ENCODE peak calls at places on chromosomes 2 and 18, in seven cellular contexts. B is AG10803, H is OCI-LY7, Y is fibroblast of mammary gland, M is transverse colon, U is GM23338, S is IMR-90. D is an unnamed sample.

GRCh38 chr2:136215449-136215848 is 97.5 kb upstream of the CXCR4 start:
- DNase-seq in U (no peak), M (no peak), S (no peak), H (no peak), Y (no peak), B (no peak), D (no peak)

GRCh38 chr18:48896875-48897511 is 53.8 kb downstream of the SMAD7 start:
- DNase-seq in Y (peak; percentile 67), S (peak; percentile 17), H (peak; percentile 13), U (peak; percentile 70), M (peak; percentile 53), B (peak; percentile 21), D (no peak)

GRCh38 chr2:26469092-26469710 is 8.7 kb downstream of the OTOF start:
- DNase-seq in Y (peak; percentile 78), S (peak; percentile 59), U (peak; percentile 90), M (peak; percentile 62), B (peak; percentile 11), H (peak; percentile 66), D (peak; percentile 69)

GRCh38 chr18:59123588-59124369 is 15.9 kb upstream of the SEC11C start:
- DNase-seq in U (no peak), B (peak; percentile 83), H (no peak), Y (peak; percentile 96), S (peak; percentile 94), M (no peak), D (peak; percentile 62)

GRCh38 chr18:62436636-62437519 is 85.9 kb upstream of the ZCCHC2 start:
- DNase-seq in M (peak; percentile 71), U (no peak), Y (peak; percentile 91), H (no peak), B (peak; percentile 83), S (peak; percentile 56), D (peak; percentile 89)

GRCh38 chr2:4745596-4745995 is 946.6 kb upstream of the SOX11 start:
- DNase-seq in H (no peak), M (no peak), S (no peak), B (no peak), U (peak; percentile 3), Y (no peak), D (no peak)

GRCh38 chr2:197515277-197515797 is 529 bp upstream of the MOB4 start:
- DNase-seq in M (no peak), U (no peak), H (peak; percentile 89), B (peak; percentile 18), S (peak; percentile 31), Y (peak; percentile 67), D (peak; percentile 46)

GRCh38 chr2:129977986-129978385 is 1.5 kb upstream of the RAB6C start:
- DNase-seq in Y (no peak), U (no peak), M (no peak), H (no peak), B (no peak), S (no peak), D (no peak)

GRCh38 chr18:62799977-62800376 is 84.6 kb downstream of the PHLPP1 start:
- DNase-seq in H (no peak), S (no peak), Y (no peak), M (no peak), B (no peak), U (no peak), D (no peak)

GRCh38 chr2:166628478-166629136 is 134.6 kb upstream of the SCN7A start:
- DNase-seq in B (no peak), M (no peak), S (no peak), U (peak; percentile 68), H (no peak), Y (no peak), D (no peak)

GRCh38 chr2:216257089-216257488 is 115.2 kb downstream of the MARCHF4 start:
- DNase-seq in Y (no peak), U (no peak), B (no peak), M (no peak), S (peak; percentile 13), H (no peak), D (no peak)

GRCh38 chr2:64330691-64331429 is 123.1 kb upstream of the LGALSL start:
- DNase-seq in Y (peak; percentile 91), M (peak; percentile 84), S (peak; percentile 88), U (peak; percentile 98), H (peak; percentile 92), B (peak; percentile 83), D (peak; percentile 95)

DNA sequence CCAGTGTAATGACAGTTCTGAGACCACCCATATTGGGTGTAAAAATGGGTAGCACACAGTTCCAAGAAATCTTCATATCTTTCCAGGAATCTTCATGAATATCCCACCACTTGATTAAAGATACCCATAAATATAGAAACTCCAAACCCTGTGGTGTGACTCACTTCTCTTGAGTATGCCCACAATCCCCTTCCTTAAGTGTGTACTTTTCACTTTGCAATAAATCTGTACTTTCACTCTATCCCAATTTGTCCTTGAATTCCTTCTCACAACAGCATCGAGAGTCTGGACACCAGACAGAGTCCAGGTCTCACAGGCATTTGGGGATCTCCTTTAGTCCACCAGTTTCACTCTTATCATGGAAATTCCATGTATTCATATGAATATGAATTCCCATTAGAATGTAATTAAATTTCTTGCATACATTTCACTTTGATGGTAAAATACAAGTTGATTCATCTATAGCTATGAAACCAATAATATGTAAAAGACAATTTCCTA is 287.0 kb upstream of the SESTD1 start:
- DNase-seq in M (no peak), Y (no peak), U (no peak), B (no peak), H (no peak), S (no peak), D (no peak)
- H3K4me3 ChIP-seq in M (no peak overlapping the region), Y (no peak overlapping the region), U (peak overlapping the region; percentile 2), B (no peak overlapping the region), H (no peak overlapping the region), S (no peak overlapping the region), D (no peak overlapping the region)

GRCh38 chr18:13103366-13103765 is 112.2 kb downstream of the CEP192 start:
- DNase-seq in Y (peak; percentile 11), S (no peak), U (peak; percentile 51), M (no peak), H (peak; percentile 11), B (no peak), D (peak; percentile 11)
- TF ChIP-seq CTCF in Y (peak; percentile 28), S (peak; percentile 18), U (peak; percentile 63), M (no peak), H (peak; percentile 69), B (peak; percentile 37), D (peak; percentile 32)

GRCh38 chr2:99487906-99488305 is 1.9 kb downstream of the REV1 start:
- DNase-seq in H (no peak), S (peak; percentile 71), Y (peak; percentile 38), B (no peak), M (no peak), U (no peak), D (no peak)
- H3K4me3 ChIP-seq in H (peak overlapping the region; percentile 78), S (no peak overlapping the region), Y (peak overlapping the region; percentile 86), B (no peak overlapping the region), M (no peak overlapping the region), U (no peak overlapping the region), D (no peak overlapping the region)

DNA sequence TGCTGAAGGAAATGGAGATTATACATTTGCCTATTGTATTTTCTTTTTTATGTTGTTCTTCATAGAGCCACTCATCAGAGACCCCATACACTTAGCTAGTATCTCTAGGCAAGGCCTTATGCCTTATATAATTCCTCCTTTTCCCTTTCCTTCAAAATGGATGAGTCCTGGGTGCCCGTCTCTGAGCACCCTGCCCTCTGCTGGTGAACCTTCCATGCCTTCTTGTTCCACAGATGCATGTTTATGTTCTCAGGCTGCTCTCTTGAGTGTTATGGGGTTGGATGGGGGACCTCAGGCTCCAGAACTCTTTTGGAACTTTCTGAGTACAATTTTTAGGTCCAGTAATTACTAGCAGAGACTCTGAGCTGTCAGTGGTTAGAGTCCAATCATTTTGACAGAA is 368.6 kb upstream of the SPRED2 start:
- DNase-seq in S (peak; percentile 23), M (peak; percentile 10), B (peak; percentile 31), U (peak; percentile 76), H (no peak), Y (peak; percentile 33), D (peak; percentile 6)
- TF ChIP-seq CTCF in S (peak; percentile 45), M (no peak), B (peak; percentile 51), U (peak; percentile 76), H (peak; percentile 60), Y (peak; percentile 45), D (peak; percentile 16)

GRCh38 chr2:60771508-60771907 is 15.4 kb downstream of the PAPOLG start:
- DNase-seq in B (no peak), M (no peak), U (no peak), S (no peak), Y (no peak), H (no peak), D (no peak)

GRCh38 chr2:60778352-60778751 is 22.3 kb downstream of the PAPOLG start:
- DNase-seq in B (no peak), M (no peak), Y (no peak), U (no peak), S (no peak), H (no peak), D (no peak)

GRCh38 chr2:60779426-60779825 is 23.4 kb downstream of the PAPOLG start:
- DNase-seq in B (no peak), S (no peak), H (no peak), Y (no peak), M (no peak), U (no peak), D (no peak)

GRCh38 chr2:60780741-60781140 is 24.7 kb downstream of the PAPOLG start:
- DNase-seq in S (no peak), B (no peak), M (no peak), H (no peak), U (no peak), Y (peak; percentile 2), D (no peak)

GRCh38 chr2:60775048-60775639 is 19.1 kb downstream of the PAPOLG start:
- DNase-seq in H (no peak), M (no peak), B (no peak), Y (no peak), S (no peak), U (no peak), D (no peak)
- H3K4me3 ChIP-seq in H (no peak overlapping the region), M (no peak overlapping the region), B (no peak overlapping the region), Y (no peak overlapping the region), S (no peak overlapping the region), U (no peak overlapping the region), D (no peak overlapping the region)

DNA sequence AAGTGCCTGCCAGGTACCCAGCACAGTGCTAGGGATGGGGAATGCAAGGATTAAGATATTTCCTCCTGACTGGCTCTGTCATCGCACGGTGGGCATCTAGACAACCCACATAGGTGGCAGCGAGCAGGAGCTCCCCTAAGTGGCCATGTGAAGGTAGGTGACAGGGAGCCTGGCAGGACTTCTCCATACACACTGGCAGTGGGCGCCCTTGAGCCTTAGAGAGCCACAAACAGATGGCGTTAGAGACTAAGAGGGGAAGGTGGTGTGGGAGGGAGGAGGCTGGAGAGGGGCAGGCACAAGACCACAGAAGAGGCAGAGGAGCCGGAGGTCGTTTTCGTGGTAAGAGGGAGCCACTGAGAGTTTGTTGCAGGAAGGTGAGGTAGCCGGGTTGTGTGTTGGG is 15.2 kb downstream of the PRELID3A start:
- DNase-seq in U (peak; percentile 62), H (peak; percentile 67), M (no peak), S (no peak), Y (no peak), B (no peak), D (no peak)
- TF ChIP-seq CTCF in U (peak; percentile 40), H (peak; percentile 74), M (no peak), S (no peak), Y (no peak), B (no peak), D (peak; percentile 2)